ENCODE peak calls at places on chromosomes 2 and 18, in four cellular contexts. J, K, V and A are unnamed samples.

GRCh38 chr2:121810959-121811853 is 55.8 kb downstream of the TSN start:
- DNase-seq in K (peak), J (peak), V (peak), A (peak)

GRCh38 chr18:41266616-41267015 is 688.4 kb upstream of the PIK3C3 start:
- DNase-seq in V (no peak), J (no peak), K (no peak), A (no peak)

GRCh38 chr18:5510109-5510846 is 33.5 kb downstream of the EPB41L3 start:
- DNase-seq in J (no peak), V (no peak), K (no peak), A (no peak)

GRCh38 chr2:9664365-9664764 is 33.6 kb upstream of the YWHAQ start:
- DNase-seq in J (no peak), V (no peak), K (no peak), A (no peak)

GRCh38 chr2:46873632-46874068 is 42.0 kb downstream of the MCFD2 start:
- DNase-seq in J (peak), K (peak), V (no peak), A (no peak)

GRCh38 chr2:134089454-134089853 is 164.4 kb upstream of the MGAT5 start:
- DNase-seq in J (no peak), V (no peak), K (no peak), A (no peak)

GRCh38 chr2:211737282-211737681 is 801.3 kb downstream of the ERBB4 start:
- DNase-seq in K (no peak), J (no peak), V (no peak), A (no peak)

GRCh38 chr2:199883474-199884212 is 27.4 kb upstream of the C2orf69 start:
- DNase-seq in K (no peak), V (no peak), J (no peak), A (no peak)

GRCh38 chr2:199228887-199229819 is 228.6 kb downstream of the SATB2 start:
- DNase-seq in K (peak), J (peak), V (peak), A (no peak)

GRCh38 chr2:99819766-99820165 is 322.6 kb downstream of the AFF3 start:
- DNase-seq in K (peak), V (no peak), J (no peak), A (no peak)

GRCh38 chr2:106107509-106108131 is 86.5 kb downstream of the UXS1 start:
- DNase-seq in K (no peak), V (peak), J (no peak), A (no peak)

GRCh38 chr2:6325616-6326015 is 540.1 kb downstream of the CMPK2 start:
- DNase-seq in V (no peak), J (no peak), K (no peak), A (no peak)

GRCh38 chr2:162926501-162926900 is 87.9 kb upstream of the KCNH7 start:
- DNase-seq in J (no peak), V (no peak), K (no peak), A (no peak)

GRCh38 chr2:60337142-60337497 is 216.3 kb downstream of the BCL11A start:
- DNase-seq in J (no peak), K (no peak), V (peak), A (peak)

GRCh38 chr18:40821596-40822243 is 1133.3 kb upstream of the PIK3C3 start:
- DNase-seq in V (no peak), K (no peak), J (no peak), A (no peak)

GRCh38 chr18:21703241-21703820 is 1.2 kb downstream of the ABHD3 start:
- DNase-seq in K (peak), J (no peak), V (peak), A (peak)

GRCh38 chr18:8946046-8946838 is 156.3 kb upstream of the NDUFV2 start:
- DNase-seq in K (no peak), J (peak), V (no peak), A (no peak)

GRCh38 chr18:76977681-76978234 is 154.8 kb downstream of the MBP start:
- DNase-seq in V (no peak), K (no peak), J (no peak), A (no peak)

GRCh38 chr2:96763511-96764252 is 3.0 kb downstream of the CNNM4 start:
- DNase-seq in V (no peak), K (peak), J (no peak), A (peak)

GRCh38 chr2:54899576-54900200 is 150.6 kb downstream of the RTN4 start:
- DNase-seq in J (peak), V (peak), K (peak), A (no peak)

GRCh38 chr2:181780159-181781081 is 100.1 kb upstream of the NEUROD1 start:
- DNase-seq in V (no peak), J (no peak), K (peak), A (no peak)

GRCh38 chr2:159050426-159050825 is 82.0 kb downstream of the TANC1 start:
- DNase-seq in V (peak), J (no peak), K (no peak), A (no peak)

GRCh38 chr2:192286093-192286701 is 91.5 kb upstream of the TMEFF2 start:
- DNase-seq in V (peak), J (peak), K (peak), A (no peak)

GRCh38 chr2:112644155-112644932 is 1.4 kb upstream of the SLC20A1 start:
- DNase-seq in J (no peak), V (no peak), K (no peak), A (no peak)

GRCh38 chr18:8177330-8178016 is 431.8 kb upstream of the RAB12 start:
- DNase-seq in J (no peak), K (no peak), V (no peak), A (no peak)